ENCODE peak calls at places on chromosomes 1 and 21, in five cellular contexts. D, R, J, K and T are unnamed samples.

GRCh38 chr1:3636531-3636930 is 11.7 kb downstream of the TPRG1L start:
- DNase-seq in D (no peak), R (no peak), J (no peak), K (no peak), T (no peak)

GRCh38 chr1:54358503-54359168 is 47.6 kb downstream of the SSBP3 start:
- DNase-seq in D (no peak), R (no peak), J (no peak), K (no peak), T (peak)

GRCh38 chr1:236159704-236160539 is 17.6 kb downstream of the GPR137B start:
- DNase-seq in D (no peak), R (no peak), J (no peak), K (no peak), T (no peak)

GRCh38 chr1:182430263-182431068 is 19.5 kb upstream of the RGSL1 start:
- DNase-seq in D (peak), R (no peak), J (no peak), K (no peak), T (no peak)

GRCh38 chr1:151838491-151839412 is 868 bp downstream of the C2CD4D start:
- DNase-seq in D (no peak), R (no peak), J (no peak), K (no peak), T (peak)

GRCh38 chr1:40255231-40255630 is 2.8 kb upstream of the ZMPSTE24 start:
- DNase-seq in D (no peak), R (no peak), J (no peak), K (no peak), T (no peak)

GRCh38 chr1:240539700-240540414 is 72.1 kb downstream of the GREM2 start:
- DNase-seq in D (no peak), R (no peak), J (no peak), K (no peak), T (no peak)

GRCh38 chr1:220775238-220775853 is 11.4 kb upstream of the MTARC1 start:
- DNase-seq in D (peak), R (peak), J (peak), K (no peak), T (peak)

GRCh38 chr1:21241761-21242581 is 48.3 kb downstream of the ECE1 start:
- DNase-seq in D (no peak), R (no peak), J (no peak), K (no peak), T (no peak)

GRCh38 chr1:13863701-13864100 is 163.7 kb downstream of the PRDM2 start:
- DNase-seq in D (no peak), R (no peak), J (no peak), K (peak), T (no peak)

GRCh38 chr1:33089457-33089856 is 8.5 kb downstream of the AZIN2 start:
- DNase-seq in D (no peak), R (no peak), J (no peak), K (no peak), T (no peak)

GRCh38 chr21:28230559-28230958 is 762.1 kb downstream of the LTN1 start:
- DNase-seq in D (no peak), R (no peak), J (no peak), K (no peak), T (no peak)

GRCh38 chr1:224784606-224785328 is 144.7 kb upstream of the DNAH14 start:
- DNase-seq in D (no peak), R (no peak), J (no peak), K (peak), T (no peak)

GRCh38 chr1:57160594-57160993 is 194.8 kb upstream of the C8B start:
- DNase-seq in D (no peak), R (no peak), J (no peak), K (no peak), T (no peak)

GRCh38 chr1:214658785-214659184 is 55.8 kb downstream of the CENPF start:
- DNase-seq in D (no peak), R (no peak), J (no peak), K (peak), T (peak)

GRCh38 chr1:2388004-2388913 is 3.1 kb downstream of the MORN1 start:
- DNase-seq in D (no peak), R (no peak), J (no peak), K (no peak), T (no peak)

GRCh38 chr1:181493885-181494284 is 10.6 kb downstream of the CACNA1E start:
- DNase-seq in D (no peak), R (no peak), J (no peak), K (no peak), T (no peak)

GRCh38 chr1:26994020-26994745 is 691 bp downstream of the TRNP1 start:
- DNase-seq in D (no peak), R (peak), J (no peak), K (no peak), T (peak)

GRCh38 chr1:226365831-226366231 is 42.1 kb downstream of the PARP1 start:
- DNase-seq in D (no peak), R (no peak), J (no peak), K (no peak), T (no peak)

GRCh38 chr1:201849372-201850052 is 20.6 kb downstream of the IPO9 start:
- DNase-seq in D (no peak), R (no peak), J (no peak), K (no peak), T (no peak)

GRCh38 chr1:209648931-209649776 is 3.1 kb downstream of the LAMB3 start:
- DNase-seq in D (peak), R (no peak), J (no peak), K (peak), T (no peak)

GRCh38 chr1:109792056-109792831 is 28.5 kb upstream of the EPS8L3 start:
- DNase-seq in D (peak), R (peak), J (no peak), K (peak), T (no peak)

GRCh38 chr1:58249729-58250586 is 296.6 kb downstream of the OMA1 start:
- DNase-seq in D (no peak), R (peak), J (no peak), K (no peak), T (peak)

GRCh38 chr1:145995964-145996432 is 381 bp downstream of the TXNIP start:
- DNase-seq in D (no peak), R (no peak), J (no peak), K (no peak), T (peak)

GRCh38 chr1:38746966-38747600 is 112.5 kb downstream of the RRAGC start:
- DNase-seq in D (no peak), R (no peak), J (no peak), K (no peak), T (no peak)

GRCh38 chr21:45267390-45267760 is 20.3 kb downstream of the POFUT2 start:
- DNase-seq in D (no peak), R (no peak), J (no peak), K (no peak), T (no peak)

GRCh38 chr1:234135501-234135900 is 231.0 kb downstream of the SLC35F3 start:
- DNase-seq in D (no peak), R (no peak), J (no peak), K (no peak), T (no peak)

GRCh38 chr1:161502181-161502580 is 3.1 kb upstream of the FCGR2A start:
- DNase-seq in D (no peak), R (no peak), J (no peak), K (no peak), T (no peak)

GRCh38 chr1:164561007-164561406 is 2.0 kb downstream of the PBX1 start:
- DNase-seq in D (no peak), R (no peak), J (no peak), K (no peak), T (no peak)

GRCh38 chr1:55478742-55479141 is 263.6 kb upstream of the USP24 start:
- DNase-seq in D (peak), R (no peak), J (no peak), K (no peak), T (peak)

GRCh38 chr1:201450721-201451291 is 18.2 kb downstream of the PHLDA3 start:
- DNase-seq in D (peak), R (no peak), J (no peak), K (peak), T (peak)

GRCh38 chr1:169367096-169367685 is 406 bp downstream of the NME7 start:
- DNase-seq in D (no peak), R (no peak), J (no peak), K (no peak), T (peak)

GRCh38 chr1:193417420-193417819 is 231.0 kb upstream of the B3GALT2 start:
- DNase-seq in D (peak), R (no peak), J (peak), K (no peak), T (no peak)

GRCh38 chr1:99119193-99119592 is 114.5 kb upstream of the PLPPR5 start:
- DNase-seq in D (no peak), R (no peak), J (no peak), K (no peak), T (no peak)

GRCh38 chr1:232576537-232576936 is 53.4 kb downstream of the SIPA1L2 start:
- DNase-seq in D (no peak), R (no peak), J (no peak), K (no peak), T (no peak)

GRCh38 chr1:111833334-111833733 is 77.6 kb downstream of the DDX20 start:
- DNase-seq in D (peak), R (no peak), J (no peak), K (no peak), T (no peak)

GRCh38 chr1:29448456-29449317 is 212.4 kb downstream of the PTPRU start:
- DNase-seq in D (no peak), R (no peak), J (no peak), K (no peak), T (no peak)

GRCh38 chr1:41914515-41914914 is 4.2 kb downstream of the HIVEP3 start:
- DNase-seq in D (no peak), R (no peak), J (no peak), K (no peak), T (no peak)